ENCODE peak calls at places on chromosomes 16 and 17, in four cellular contexts. T is astrocyte of the spinal cord, W is mucosa of descending colon, N is fibroblast of pulmonary artery. B is an unnamed sample.

GRCh38 chr17:13114601-13115024 is 96.8 kb upstream of the ELAC2 start:
- DNase-seq in N (peak; percentile 39), W (peak; percentile 48), T (peak; percentile 45), B (peak; percentile 51)

GRCh38 chr16:49473131-49473530 is 99.5 kb downstream of the C16orf78 start:
- DNase-seq in W (no peak), T (no peak), N (no peak), B (no peak)

GRCh38 chr17:58006563-58006923 is 503 bp downstream of the SRSF1 start:
- DNase-seq in T (peak; percentile 73), N (peak; percentile 74), W (peak; percentile 82), B (peak; percentile 72)

GRCh38 chr17:68783861-68784260 is 171.3 kb downstream of the ABCA8 start:
- DNase-seq in T (no peak), N (no peak), W (no peak), B (peak; percentile 19)

GRCh38 chr17:78800132-78800931 is 18.3 kb upstream of the CYTH1 start:
- DNase-seq in N (no peak), W (no peak), T (no peak), B (no peak)

GRCh38 chr16:84499638-84500037 is 4.8 kb downstream of the MEAK7 start:
- DNase-seq in N (no peak), W (no peak), T (no peak), B (no peak)

GRCh38 chr17:45086865-45087495 is 25.9 kb downstream of the NMT1 start:
- DNase-seq in W (no peak), T (no peak), N (no peak), B (no peak)

GRCh38 chr16:54459509-54460235 is 173.1 kb upstream of the IRX3 start:
- DNase-seq in T (peak; percentile 37), W (no peak), N (no peak), B (peak; percentile 62)

GRCh38 chr17:8822401-8823035 is 23.4 kb upstream of the MFSD6L start:
- DNase-seq in T (no peak), W (no peak), N (no peak), B (no peak)

GRCh38 chr16:87627542-87628245 is 25.4 kb downstream of the JPH3 start:
- DNase-seq in T (no peak), W (no peak), N (no peak), B (no peak)

GRCh38 chr16:88769617-88770458 is 15.2 kb downstream of the PIEZO1 start:
- DNase-seq in T (peak; percentile 39), W (peak; percentile 78), N (no peak), B (no peak)

GRCh38 chr17:54996441-54996840 is 27.9 kb downstream of the STXBP4 start:
- DNase-seq in N (no peak), W (no peak), T (no peak), B (no peak)

GRCh38 chr16:17224859-17225258 is 245.9 kb downstream of the XYLT1 start:
- DNase-seq in N (peak; percentile 51), T (peak; percentile 70), W (no peak), B (peak; percentile 89)

GRCh38 chr16:87815567-87815966 is 49.8 kb upstream of the KLHDC4 start:
- DNase-seq in T (no peak), N (no peak), W (no peak), B (no peak)

GRCh38 chr17:8143581-8144400 is 8.4 kb downstream of the PER1 start:
- DNase-seq in N (no peak), T (no peak), W (no peak), B (no peak)

GRCh38 chr17:73639926-73640325 is 4.3 kb downstream of the SDK2 start:
- DNase-seq in W (no peak), T (no peak), N (no peak), B (no peak)

GRCh38 chr17:38568845-38569510 is 36.8 kb downstream of the SRCIN1 start:
- DNase-seq in T (no peak), W (no peak), N (no peak), B (no peak)

GRCh38 chr17:83155128-83156081 is 76.0 kb downstream of the METRNL start:
- DNase-seq in N (peak; percentile 23), T (peak; percentile 76), W (no peak), B (peak; percentile 5)

GRCh38 chr16:71855937-71856662 is 10.3 kb downstream of the ATXN1L start:
- DNase-seq in W (no peak), T (no peak), N (no peak), B (no peak)

GRCh38 chr17:39165178-39165843 is 650 bp downstream of the ARL5C start:
- DNase-seq in N (no peak), W (no peak), T (no peak), B (no peak)

GRCh38 chr17:17414316-17414937 is 62.4 kb upstream of the MED9 start:
- DNase-seq in T (peak; percentile 78), W (no peak), N (peak; percentile 65), B (peak; percentile 92)

GRCh38 chr16:89557230-89557935 is 3.1 kb upstream of the RPL13 start:
- DNase-seq in N (peak; percentile 80), T (peak; percentile 77), W (peak; percentile 92), B (peak; percentile 68)

GRCh38 chr17:6456914-6457687 is 12.8 kb downstream of the PIMREG start:
- DNase-seq in T (peak; percentile 28), W (peak; percentile 65), N (peak; percentile 63), B (peak; percentile 51)

GRCh38 chr16:14338969-14339368 is 267.9 kb downstream of the MRTFB start:
- DNase-seq in W (no peak), N (no peak), T (no peak), B (no peak)

GRCh38 chr17:81821603-81822311 is 11.3 kb downstream of the MCRIP1 start:
- DNase-seq in T (peak; percentile 34), N (peak; percentile 48), W (peak; percentile 98), B (peak; percentile 55)

GRCh38 chr17:34822007-34822737 is 139.1 kb downstream of the CCT6B start:
- DNase-seq in N (no peak), W (no peak), T (no peak), B (no peak)

GRCh38 chr17:55726440-55726839 is 3.8 kb upstream of the TMEM100 start:
- DNase-seq in W (no peak), T (peak; percentile 92), N (peak; percentile 88), B (peak; percentile 100)

GRCh38 chr17:5097101-5097834 is 14.4 kb downstream of the ZNF232 start:
- DNase-seq in T (no peak), W (peak; percentile 57), N (no peak), B (no peak)
- H3K4me3 ChIP-seq in T (no peak overlapping the region), W (no peak overlapping the region), N (no peak overlapping the region), B (no peak overlapping the region)

GRCh38 chr17:61461586-61461966 is 9.4 kb downstream of the TBX4 start:
- DNase-seq in W (no peak), N (no peak), T (no peak), B (no peak)

GRCh38 chr17:61460796-61461585 is 8.8 kb downstream of the TBX4 start:
- DNase-seq in N (no peak), W (no peak), T (no peak), B (no peak)

GRCh38 chr17:61462734-61463067 is 10.5 kb downstream of the TBX4 start:
- DNase-seq in W (no peak), N (no peak), T (no peak), B (no peak)

GRCh38 chr17:61463068-61463980 is 11.1 kb downstream of the TBX4 start:
- DNase-seq in T (no peak), W (no peak), N (no peak), B (no peak)

DNA sequence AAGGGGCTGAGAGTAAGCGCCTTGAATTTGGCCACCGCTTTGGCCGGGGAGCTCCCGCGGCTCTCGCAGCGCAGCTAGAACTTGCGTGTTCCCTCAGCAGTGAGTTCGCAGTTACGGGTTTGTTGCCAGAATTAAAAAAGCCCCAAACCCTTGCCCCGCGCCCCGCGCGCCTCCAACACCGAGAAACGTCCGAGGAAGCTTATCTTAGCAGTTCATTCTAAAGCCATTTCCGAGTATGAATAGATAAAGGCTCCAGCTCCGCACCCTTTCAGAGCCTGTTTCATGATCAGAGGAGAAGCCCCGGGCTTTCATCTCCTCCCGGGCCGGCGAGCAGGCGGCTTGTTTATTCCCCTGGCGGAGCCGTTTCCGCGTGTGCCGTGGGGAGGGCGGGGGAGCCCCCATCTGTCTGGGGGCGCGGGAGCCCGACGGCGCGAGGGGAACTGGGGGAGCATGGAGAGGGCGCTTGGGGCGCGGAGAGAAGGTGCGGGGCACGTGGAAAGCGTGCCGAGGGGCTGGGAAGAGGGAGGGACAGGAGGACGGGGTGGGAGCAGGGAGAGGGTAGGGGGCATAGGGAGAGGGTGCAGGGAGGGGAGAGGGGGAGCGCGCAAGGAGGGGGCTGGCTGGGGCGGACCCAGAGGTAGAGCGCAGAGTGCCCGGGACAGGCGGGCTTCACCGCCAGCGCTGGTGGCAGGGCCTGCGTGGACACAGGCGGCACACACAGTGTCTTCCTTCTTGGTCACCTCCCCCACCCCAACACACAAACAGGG is 9.9 kb downstream of the TBX4 start:
- DNase-seq in W (no peak), T (no peak), N (peak; percentile 9), B (peak; percentile 20)
- H3K4me3 ChIP-seq in W (no peak overlapping the region), T (no peak overlapping the region), N (no peak overlapping the region), B (peak overlapping the region; percentile 13)

GRCh38 chr16:58462997-58463891 is 36.7 kb upstream of the NDRG4 start:
- DNase-seq in T (no peak), N (no peak), W (no peak), B (no peak)
- H3K4me3 ChIP-seq in T (no peak overlapping the region), N (no peak overlapping the region), W (no peak overlapping the region), B (peak overlapping the region; percentile 47)

GRCh38 chr16:10820546-10820945 is 2.0 kb upstream of the TVP23A start:
- DNase-seq in N (no peak), W (no peak), T (no peak), B (no peak)

GRCh38 chr16:10817514-10817913 is 1.1 kb downstream of the TVP23A start:
- DNase-seq in T (no peak), N (no peak), W (no peak), B (no peak)

GRCh38 chr16:10813123-10813455 is 5.5 kb downstream of the TVP23A start:
- DNase-seq in T (no peak), W (no peak), N (no peak), B (no peak)

GRCh38 chr16:10822702-10823101 is 4.1 kb upstream of the TVP23A start:
- DNase-seq in T (no peak), N (no peak), W (no peak), B (no peak)

DNA sequence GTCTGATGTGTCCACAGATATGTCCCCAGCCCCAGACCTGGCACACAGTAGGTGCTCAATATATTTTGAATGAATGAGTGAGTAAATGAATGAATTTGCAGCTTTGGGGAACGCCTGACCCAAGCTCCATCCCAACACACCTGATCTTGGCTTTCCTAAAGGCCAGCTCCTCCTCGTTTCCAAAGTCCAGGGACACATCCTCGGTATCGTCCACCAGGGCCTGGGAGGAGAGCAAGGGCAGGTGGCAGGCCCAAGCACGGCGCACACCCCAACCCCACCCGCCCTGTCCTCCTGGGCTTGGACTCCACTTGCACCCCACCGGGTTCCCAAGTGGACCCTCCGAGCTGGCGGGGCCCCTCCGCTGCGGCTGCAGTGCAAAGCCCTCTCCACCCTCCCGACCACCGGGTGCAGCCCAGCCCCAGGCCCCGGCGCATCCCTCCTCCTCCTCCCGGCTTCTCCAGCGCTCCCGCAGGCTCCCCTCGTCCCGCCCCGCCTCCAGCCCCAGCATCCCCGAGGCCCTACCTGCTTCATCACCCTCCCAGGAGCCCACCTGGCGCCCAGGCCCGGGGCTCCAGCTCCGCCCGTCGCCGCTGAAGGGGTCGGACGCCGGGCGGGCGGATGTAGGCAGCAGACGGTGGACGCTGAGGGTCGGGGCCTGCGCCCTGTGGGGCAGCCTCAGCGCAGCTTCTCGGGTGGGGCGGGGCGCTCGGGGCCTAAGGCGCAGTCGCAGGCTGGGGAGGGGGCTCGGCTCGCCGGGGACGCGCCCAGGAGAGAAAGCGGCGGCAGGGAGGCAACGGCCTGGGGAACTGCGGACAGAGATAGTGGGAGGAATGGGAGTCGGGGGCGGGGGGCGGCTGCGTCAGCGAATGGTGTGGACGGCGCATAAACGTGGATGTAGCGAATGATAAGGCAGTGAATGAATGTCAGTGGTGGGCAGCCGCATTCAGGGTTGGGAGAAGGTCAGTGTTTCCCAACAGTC is at the start of gene TVP23A:
- DNase-seq in W (no peak), N (peak; percentile 13), T (no peak), B (peak; percentile 4)
- H3K4me3 ChIP-seq in W (no peak within 1 kb of the TSS), N (no peak within 1 kb of the TSS), T (no peak within 1 kb of the TSS), B (no peak within 1 kb of the TSS)

B was measured in fibroblast of the aortic adventitia.